ENCODE peak calls at places on chromosomes 1 and 21, in seven cellular contexts. R is lower lobe of right lung, N is thoracic aorta, I is cardiac fibroblast, F is K562, G is fibroblast of villous mesenchyme, J is heart left ventricle. C is an unnamed sample.

GRCh38 chr1:172180886-172181285 is 239.6 kb upstream of the C1orf105 start:
- DNase-seq in G (peak), F (no peak), J (peak), R (peak), N (no peak), I (peak), C (no peak)

GRCh38 chr1:206753141-206753540 is 17.4 kb upstream of the IL19 start:
- DNase-seq in F (no peak), N (no peak), J (no peak), R (no peak), G (peak), I (no peak), C (peak)

GRCh38 chr1:232722626-232723025 is 82.6 kb upstream of the MAP10 start:
- DNase-seq in N (no peak), R (no peak), J (no peak), F (no peak), I (no peak), G (no peak), C (peak)

GRCh38 chr1:200372095-200372884 is 37.5 kb downstream of the ZNF281 start:
- DNase-seq in F (no peak), N (no peak), J (no peak), R (no peak), I (peak), G (peak), C (peak)

GRCh38 chr1:54283214-54283996 is 83.4 kb downstream of the MRPL37 start:
- DNase-seq in I (no peak), N (no peak), R (no peak), G (no peak), F (peak), J (no peak), C (no peak)

GRCh38 chr1:152513081-152513480 is 1.2 kb upstream of the CRCT1 start:
- DNase-seq in N (no peak), F (no peak), R (no peak), J (no peak), G (no peak), I (no peak), C (no peak)

GRCh38 chr1:212228591-212229119 is 56.6 kb upstream of the PPP2R5A start:
- DNase-seq in J (no peak), N (no peak), F (no peak), G (peak), I (no peak), R (peak), C (no peak)

GRCh38 chr1:91404151-91405012 is at the start of gene HFM1:
- DNase-seq in N (peak), G (peak), F (peak), R (peak), I (peak), J (peak), C (no peak)

GRCh38 chr1:8671313-8671917 is 146.0 kb downstream of the RERE start:
- DNase-seq in N (no peak), F (peak), J (peak), G (peak), I (peak), R (no peak), C (peak)

GRCh38 chr21:45419162-45419561 is 14.2 kb downstream of the COL18A1 start:
- DNase-seq in I (no peak), R (peak), J (no peak), F (no peak), G (no peak), N (no peak), C (no peak)

GRCh38 chr1:29688477-29689365 is 452.4 kb downstream of the PTPRU start:
- DNase-seq in J (no peak), N (no peak), R (no peak), G (peak), I (peak), F (peak), C (no peak)

GRCh38 chr1:50595874-50596273 is 172.6 kb upstream of the DMRTA2 start:
- DNase-seq in J (no peak), I (no peak), N (no peak), G (no peak), F (no peak), R (no peak), C (no peak)

GRCh38 chr21:26177187-26177586 is 6.6 kb upstream of the APP start:
- DNase-seq in N (no peak), F (no peak), G (no peak), R (no peak), I (peak), J (peak), C (no peak)

GRCh38 chr1:43570784-43571183 is 40.1 kb downstream of the PTPRF start:
- DNase-seq in F (no peak), R (no peak), N (no peak), J (no peak), I (no peak), G (no peak), C (no peak)

GRCh38 chr1:62377043-62377562 is 57.9 kb upstream of the KANK4 start:
- DNase-seq in F (no peak), R (no peak), N (no peak), I (no peak), G (no peak), J (no peak), C (no peak)

GRCh38 chr1:16013220-16013907 is 4.5 kb downstream of the HSPB7 start:
- DNase-seq in N (peak), G (peak), F (peak), J (peak), I (peak), R (peak), C (peak)

GRCh38 chr1:5744911-5745431 is 247.3 kb downstream of the NPHP4 start:
- DNase-seq in F (no peak), N (no peak), I (peak), J (no peak), G (no peak), R (peak), C (peak)

GRCh38 chr21:44871576-44872265 is 1.8 kb downstream of the PTTG1IP start:
- DNase-seq in I (peak), J (peak), F (no peak), N (peak), G (peak), R (no peak), C (peak)

GRCh38 chr1:3264456-3264855 is 190.0 kb upstream of the ARHGEF16 start:
- DNase-seq in I (no peak), F (no peak), N (no peak), J (no peak), G (no peak), R (no peak), C (no peak)

GRCh38 chr1:17156108-17156507 is 36.9 kb upstream of the PADI2 start:
- DNase-seq in J (no peak), R (no peak), F (no peak), I (peak), N (no peak), G (peak), C (no peak)

GRCh38 chr1:160742428-160743127 is 3.5 kb downstream of the SLAMF7 start:
- DNase-seq in R (no peak), I (no peak), G (no peak), J (no peak), F (no peak), N (no peak), C (no peak)

GRCh38 chr1:24769656-24770651 is 24.7 kb downstream of the CLIC4 start:
- DNase-seq in I (peak), N (no peak), F (no peak), R (no peak), G (peak), J (no peak), C (peak)

GRCh38 chr1:46137901-46138300 is 5.5 kb upstream of the PIK3R3 start:
- DNase-seq in N (no peak), F (no peak), J (no peak), I (peak), G (peak), R (no peak), C (no peak)

GRCh38 chr1:10225573-10225972 is 15.2 kb downstream of the KIF1B start:
- DNase-seq in R (no peak), F (no peak), N (no peak), J (no peak), I (no peak), G (peak), C (no peak)

DNA sequence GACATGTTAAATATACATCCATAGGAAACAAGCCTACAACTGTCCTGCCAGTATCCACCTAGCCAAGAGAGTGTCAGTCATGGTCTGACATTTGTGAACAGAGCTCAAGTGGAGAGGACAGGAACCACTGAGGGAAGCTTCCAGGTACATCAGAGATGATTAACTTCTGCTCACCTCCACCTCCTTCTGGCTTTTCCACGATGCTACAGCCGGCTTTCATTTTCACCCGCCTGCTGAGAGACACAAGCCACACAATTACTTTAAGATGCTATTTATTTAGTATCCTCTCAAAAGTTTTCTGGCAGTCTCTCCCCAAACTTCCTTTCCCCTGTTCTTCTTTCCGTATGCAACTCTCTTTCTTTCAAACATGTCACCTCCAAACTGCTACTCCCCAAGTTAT is 2.1 kb downstream of the ETV3 start:
- DNase-seq in R (no peak), F (no peak), I (no peak), N (no peak), G (no peak), J (no peak), C (no peak)
- TF ChIP-seq CTCF in R (no peak), F (peak), I (no peak), N (no peak), G (no peak), J (no peak), C (no peak)

DNA sequence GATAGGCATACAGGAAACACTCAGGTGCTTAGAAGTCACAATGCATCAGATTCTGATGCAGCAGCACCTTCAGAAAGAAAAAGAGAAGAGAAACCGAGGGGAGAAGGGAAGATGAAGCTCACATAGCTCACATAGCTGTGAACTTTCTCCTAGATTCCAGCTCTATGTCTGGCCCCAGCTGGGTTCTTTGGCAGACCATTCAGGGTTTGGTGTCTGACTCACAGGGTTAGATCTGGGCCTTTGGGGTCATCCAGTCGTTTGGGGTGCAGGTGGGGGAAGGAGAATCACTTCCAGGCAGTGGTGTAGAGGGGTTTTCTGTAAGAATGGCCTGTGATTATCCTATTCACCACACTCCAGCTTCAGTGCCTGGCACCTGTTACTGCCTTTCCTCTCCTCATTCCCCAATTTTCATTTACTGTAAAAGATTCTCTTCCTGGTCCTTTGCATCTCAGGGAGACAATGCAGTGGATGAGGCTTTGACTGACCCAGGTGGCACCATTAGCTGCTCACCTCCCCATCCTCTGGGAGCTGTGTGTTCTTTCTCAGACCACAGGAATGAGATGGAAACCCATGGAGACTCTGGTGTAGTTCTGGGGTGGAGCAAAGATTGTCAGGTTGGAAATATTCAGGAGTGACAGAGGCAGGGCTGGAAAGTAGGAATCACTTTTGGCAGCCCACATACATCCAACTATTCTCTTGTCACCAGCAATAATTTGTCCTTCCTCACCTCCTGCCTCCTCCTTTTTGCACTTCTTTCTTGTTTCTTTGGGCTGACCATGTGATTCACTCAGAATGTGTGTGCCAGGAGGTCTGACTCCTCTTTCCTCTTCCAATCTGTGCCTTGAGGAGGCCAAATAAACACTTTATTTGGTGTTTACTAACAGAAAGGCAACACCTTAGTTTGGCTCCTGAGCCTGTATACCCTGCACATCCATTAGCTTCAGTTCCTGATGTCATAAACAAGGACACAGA is 103.3 kb downstream of the PAPPA2 start:
- DNase-seq in N (no peak), R (no peak), J (peak), I (no peak), G (no peak), F (no peak), C (no peak)
- TF ChIP-seq CTCF in N (no peak), R (no peak), J (no peak), I (no peak), G (no peak), F (no peak), C (no peak)

GRCh38 chr1:223670458-223671159 is 5.1 kb upstream of the CAPN8 start:
- DNase-seq in R (peak), F (peak), J (no peak), I (peak), N (no peak), G (peak), C (peak)
- TF ChIP-seq CTCF in R (peak), F (peak), J (peak), I (peak), N (no peak), G (peak), C (peak)

DNA sequence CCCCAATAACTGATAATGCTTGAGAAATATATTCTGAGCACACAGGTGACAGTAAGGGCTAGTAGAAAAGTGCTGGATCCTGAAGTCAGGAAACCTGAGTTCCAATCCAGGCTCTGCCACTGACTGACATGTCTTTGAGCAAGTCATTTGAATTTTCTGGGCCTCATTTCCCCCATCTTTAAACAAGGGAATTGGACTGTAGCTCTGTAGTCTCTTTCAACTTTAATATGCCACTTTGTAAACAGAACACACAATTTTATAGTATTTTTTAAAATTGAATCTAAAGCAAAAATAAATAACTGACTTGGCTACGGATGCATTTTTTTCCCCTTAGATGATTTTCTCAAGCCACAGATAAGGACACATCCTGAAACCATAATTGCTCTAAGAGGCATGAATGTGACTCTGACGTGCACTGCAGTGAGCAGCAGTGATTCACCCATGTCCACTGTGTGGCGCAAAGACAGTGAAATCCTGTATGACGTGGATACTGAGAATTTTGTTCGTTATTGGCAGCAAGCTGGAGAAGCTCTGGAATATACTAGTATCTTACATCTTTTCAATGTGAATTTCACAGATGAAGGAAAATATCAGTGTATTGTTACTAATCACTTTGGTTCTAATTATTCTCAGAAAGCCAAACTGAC is 37.0 kb downstream of the LRIG2 start:
- DNase-seq in F (no peak), G (peak), I (peak), R (no peak), J (peak), N (no peak), C (peak)
- TF ChIP-seq CTCF in F (peak), G (peak), I (peak), R (no peak), J (no peak), N (no peak), C (no peak)

GRCh38 chr1:78277253-78277652 is 213.5 kb upstream of the PTGFR start:
- DNase-seq in N (no peak), F (no peak), J (no peak), R (no peak), G (peak), I (peak), C (peak)
- TF ChIP-seq CTCF in N (no peak), F (no peak), J (no peak), R (no peak), G (no peak), I (no peak), C (no peak)

GRCh38 chr1:41122851-41123518 is 101.5 kb upstream of the SLFNL1 start:
- DNase-seq in F (peak), N (no peak), R (no peak), G (peak), I (peak), J (no peak), C (peak)
- TF ChIP-seq CTCF in F (peak), N (peak), R (peak), G (peak), I (peak), J (peak), C (peak)

GRCh38 chr1:226519741-226520598 is 28.6 kb upstream of the STUM start:
- DNase-seq in R (no peak), I (no peak), J (no peak), F (no peak), G (no peak), N (no peak), C (no peak)
- TF ChIP-seq CTCF in R (no peak), I (no peak), J (peak), F (peak), G (no peak), N (no peak), C (no peak)

DNA sequence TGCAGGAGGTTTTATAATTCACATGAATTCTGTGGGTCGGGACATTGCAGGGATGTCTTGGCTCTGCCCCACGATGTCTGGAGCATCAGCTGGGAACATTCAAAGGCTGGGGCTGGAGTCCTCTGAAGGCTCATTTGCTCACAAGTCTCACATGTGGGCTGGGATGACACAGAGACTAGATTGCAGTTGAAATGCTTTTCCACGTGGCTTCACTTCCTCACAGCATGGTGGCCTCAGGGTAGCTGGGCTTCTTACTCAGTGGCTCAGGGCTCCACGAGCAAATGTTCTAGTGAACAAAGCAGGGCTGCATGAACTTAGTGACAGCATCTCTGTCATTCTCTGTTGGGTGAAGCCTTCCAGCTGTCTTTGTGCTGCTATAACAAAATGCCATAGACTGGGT is 246.9 kb upstream of the POU3F1 start:
- DNase-seq in J (no peak), I (no peak), R (no peak), F (no peak), G (no peak), N (no peak), C (no peak)
- TF ChIP-seq CTCF in J (no peak), I (no peak), R (no peak), F (no peak), G (no peak), N (no peak), C (no peak)

GRCh38 chr1:179372160-179372559 is 6.4 kb downstream of the AXDND1 start:
- DNase-seq in J (no peak), I (no peak), G (no peak), N (no peak), F (no peak), R (no peak), C (no peak)
- TF ChIP-seq CTCF in J (no peak), I (no peak), G (no peak), N (no peak), F (no peak), R (no peak), C (no peak)